ENCODE peak calls at places on chromosomes 2 and 18, in eight cellular contexts. P is ureter, J is H7, T is AG10803, H is Calu3, N is progenitor cell of endocrine pancreas, Z is kidney, B is naive B cell. M is an unnamed sample.
A peak's percentile ranks its signal among the peaks of the same experiment; 100 is the strongest.

GRCh38 chr2:107810734-107811133 is 16.0 kb upstream of the RGPD4 start:
- DNase-seq in P (no peak), J (peak; percentile 21), T (no peak), H (no peak), N (no peak), Z (no peak), B (no peak), M (no peak)

GRCh38 chr2:24466871-24467870 is 23.9 kb upstream of the NCOA1 start:
- DNase-seq in P (no peak), J (peak; percentile 37), T (no peak), H (no peak), N (no peak), Z (no peak), B (no peak), M (no peak)

GRCh38 chr2:148503511-148503910 is 141.0 kb upstream of the EPC2 start:
- DNase-seq in P (no peak), J (no peak), T (no peak), H (no peak), N (no peak), Z (no peak), B (no peak), M (no peak)

GRCh38 chr2:236054661-236055060 is 113.5 kb downstream of the GBX2 start:
- DNase-seq in P (no peak), J (peak; percentile 64), T (no peak), H (no peak), N (no peak), Z (no peak), B (no peak), M (no peak)

GRCh38 chr2:211812587-211812986 is 726.0 kb downstream of the ERBB4 start:
- DNase-seq in P (no peak), J (no peak), T (no peak), H (no peak), N (no peak), Z (no peak), B (no peak), M (no peak)

GRCh38 chr2:104938226-104938941 is 84.5 kb downstream of the POU3F3 start:
- DNase-seq in P (no peak), J (no peak), T (no peak), H (no peak), N (no peak), Z (peak; percentile 77), B (peak; percentile 40), M (no peak)

GRCh38 chr2:121999273-121999672 is 243.8 kb downstream of the TSN start:
- DNase-seq in P (no peak), J (no peak), T (peak; percentile 11), H (no peak), N (no peak), Z (no peak), B (no peak), M (no peak)

GRCh38 chr2:141869572-141869971 is 261.2 kb downstream of the LRP1B start:
- DNase-seq in P (no peak), J (no peak), T (no peak), H (no peak), N (no peak), Z (no peak), B (no peak), M (no peak)

GRCh38 chr2:127226520-127227263 is 6.6 kb upstream of the CYP27C1 start:
- DNase-seq in P (peak; percentile 85), J (no peak), T (peak; percentile 72), H (peak; percentile 85), N (no peak), Z (no peak), B (no peak), M (no peak)

GRCh38 chr2:238290079-238290478 is 1.7 kb upstream of the PER2 start:
- DNase-seq in P (no peak), J (peak; percentile 84), T (no peak), H (peak; percentile 89), N (peak; percentile 51), Z (no peak), B (no peak), M (no peak)

GRCh38 chr18:71326826-71327225 is 1038.0 kb downstream of the SOCS6 start:
- DNase-seq in P (no peak), J (no peak), T (no peak), H (no peak), N (no peak), Z (peak; percentile 49), B (no peak), M (no peak)

GRCh38 chr2:73084971-73085370 is 13.5 kb upstream of the SFXN5 start:
- DNase-seq in P (no peak), J (no peak), T (no peak), H (peak; percentile 37), N (no peak), Z (peak; percentile 81), B (no peak), M (no peak)

GRCh38 chr2:152242787-152243472 is 67.4 kb upstream of the STAM2 start:
- DNase-seq in P (no peak), J (peak; percentile 4), T (no peak), H (no peak), N (no peak), Z (no peak), B (no peak), M (no peak)

GRCh38 chr18:3855961-3856360 is 406.0 kb downstream of the TGIF1 start:
- DNase-seq in P (no peak), J (no peak), T (no peak), H (no peak), N (no peak), Z (no peak), B (no peak), M (no peak)

GRCh38 chr2:112957511-112957910 is 20.3 kb upstream of the IL36G start:
- DNase-seq in P (no peak), J (no peak), T (no peak), H (no peak), N (no peak), Z (no peak), B (no peak), M (no peak)

GRCh38 chr2:9310390-9310789 is 103.8 kb downstream of the ASAP2 start:
- DNase-seq in P (peak; percentile 57), J (no peak), T (peak; percentile 90), H (peak; percentile 51), N (no peak), Z (peak; percentile 73), B (no peak), M (no peak)